ENCODE peak calls at places on chromosomes 1 and 21, in eight cellular contexts. G, Y, D, N, R, L, Q and W are unnamed samples.

GRCh38 chr1:167997037-167997575 is 60.2 kb upstream of the MPC2 start:
- DNase-seq in G (no peak), Y (no peak), D (no peak), N (no peak), R (no peak), L (no peak), Q (no peak), W (no peak)

GRCh38 chr1:84573967-84574842 is at the start of gene CTBS:
- DNase-seq in G (peak; percentile 95), Y (peak; percentile 90), D (peak; percentile 88), N (peak; percentile 93), R (peak; percentile 93), L (peak; percentile 76), Q (peak; percentile 94), W (peak; percentile 97)

GRCh38 chr1:30975217-30975616 is 66.7 kb upstream of the SDC3 start:
- DNase-seq in G (no peak), Y (no peak), D (no peak), N (no peak), R (no peak), L (no peak), Q (no peak), W (no peak)

GRCh38 chr1:42282024-42282579 is 52.9 kb downstream of the FOXJ3 start:
- DNase-seq in G (no peak), Y (no peak), D (peak; percentile 65), N (no peak), R (no peak), L (peak; percentile 57), Q (peak; percentile 84), W (no peak)

GRCh38 chr1:153928776-153929432 is 6.1 kb upstream of the GATAD2B start:
- DNase-seq in G (no peak), Y (no peak), D (peak; percentile 59), N (no peak), R (no peak), L (no peak), Q (no peak), W (no peak)

GRCh38 chr21:35303085-35303484 is 254.0 kb upstream of the RUNX1 start:
- DNase-seq in G (no peak), Y (no peak), D (peak; percentile 93), N (no peak), R (no peak), L (peak; percentile 93), Q (peak; percentile 81), W (no peak)

GRCh38 chr1:151399890-151400235 is 490 bp downstream of the PSMB4 start:
- DNase-seq in G (peak; percentile 31), Y (no peak), D (peak; percentile 19), N (no peak), R (peak; percentile 31), L (peak; percentile 4), Q (peak; percentile 57), W (no peak)

GRCh38 chr1:245688536-245689453 is 534.0 kb downstream of the KIF26B start:
- DNase-seq in G (no peak), Y (peak; percentile 63), D (no peak), N (no peak), R (no peak), L (no peak), Q (no peak), W (no peak)

GRCh38 chr1:8687053-8687452 is 130.4 kb downstream of the RERE start:
- DNase-seq in G (no peak), Y (no peak), D (peak; percentile 64), N (no peak), R (no peak), L (no peak), Q (peak; percentile 70), W (no peak)

GRCh38 chr1:51312718-51313117 is 17.6 kb downstream of the TTC39A start:
- DNase-seq in G (no peak), Y (no peak), D (no peak), N (no peak), R (no peak), L (no peak), Q (no peak), W (no peak)

GRCh38 chr1:51313961-51314777 is 16.2 kb downstream of the TTC39A start:
- DNase-seq in G (no peak), Y (no peak), D (peak; percentile 87), N (peak; percentile 56), R (no peak), L (peak; percentile 81), Q (peak; percentile 71), W (no peak)

GRCh38 chr1:51314974-51315373 is 15.4 kb downstream of the TTC39A start:
- DNase-seq in G (no peak), Y (no peak), D (no peak), N (peak; percentile 45), R (no peak), L (no peak), Q (no peak), W (no peak)

GRCh38 chr1:51311826-51312225 is 18.5 kb downstream of the TTC39A start:
- DNase-seq in G (no peak), Y (no peak), D (no peak), N (no peak), R (no peak), L (no peak), Q (no peak), W (no peak)

DNA sequence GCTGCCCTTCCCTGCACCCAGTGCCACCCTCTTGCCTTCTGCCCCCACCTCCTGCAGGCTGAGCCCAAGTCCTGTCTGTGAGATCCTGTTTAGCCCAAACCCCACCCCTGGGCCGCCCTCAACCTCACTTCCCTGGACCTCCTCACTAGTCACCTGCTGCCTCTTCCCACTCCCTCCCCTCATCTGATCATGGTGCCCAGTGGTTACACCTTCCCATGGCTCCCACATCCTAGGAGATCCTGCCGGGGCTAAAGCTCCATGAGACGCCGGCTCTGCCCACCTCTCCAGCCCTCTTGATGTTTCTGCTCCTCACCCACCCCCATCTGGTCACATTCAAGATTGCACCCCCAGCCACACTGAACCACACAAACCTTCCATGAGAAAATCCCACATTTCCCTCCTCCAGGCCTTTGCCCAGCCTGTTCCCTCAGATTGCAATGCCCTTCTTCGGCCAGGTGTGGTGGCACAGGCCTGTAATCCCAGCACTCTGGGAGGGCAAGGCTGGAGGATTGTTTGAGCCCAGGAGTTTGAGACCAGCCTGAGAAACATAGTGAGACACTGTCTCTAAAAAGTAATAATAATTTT is 17.0 kb downstream of the TTC39A start:
- DNase-seq in G (no peak), Y (peak; percentile 67), D (no peak), N (peak; percentile 42), R (no peak), L (no peak), Q (peak; percentile 19), W (no peak)
- TF ChIP-seq CTCF in G (peak; percentile 50), Y (peak; percentile 58), D (no peak), N (peak; percentile 30), R (no peak), L (peak; percentile 6), Q (peak; percentile 30), W (peak; percentile 4)

GRCh38 chr1:207565546-207566468 is 69.8 kb downstream of the CR1 start:
- DNase-seq in G (peak; percentile 12), Y (peak; percentile 37), D (no peak), N (no peak), R (no peak), L (no peak), Q (peak; percentile 27), W (no peak)
- TF ChIP-seq CTCF in G (peak; percentile 52), Y (peak; percentile 56), D (peak; percentile 5), N (peak; percentile 13), R (no peak), L (no peak), Q (peak; percentile 59), W (peak; percentile 29)

GRCh38 chr21:38486705-38487104 is 11.6 kb downstream of the ERG start:
- DNase-seq in G (no peak), Y (no peak), D (no peak), N (no peak), R (no peak), L (no peak), Q (no peak), W (no peak)
- TF ChIP-seq CTCF in G (no peak), Y (no peak), D (no peak), N (no peak), R (no peak), L (no peak), Q (no peak), W (no peak)

DNA sequence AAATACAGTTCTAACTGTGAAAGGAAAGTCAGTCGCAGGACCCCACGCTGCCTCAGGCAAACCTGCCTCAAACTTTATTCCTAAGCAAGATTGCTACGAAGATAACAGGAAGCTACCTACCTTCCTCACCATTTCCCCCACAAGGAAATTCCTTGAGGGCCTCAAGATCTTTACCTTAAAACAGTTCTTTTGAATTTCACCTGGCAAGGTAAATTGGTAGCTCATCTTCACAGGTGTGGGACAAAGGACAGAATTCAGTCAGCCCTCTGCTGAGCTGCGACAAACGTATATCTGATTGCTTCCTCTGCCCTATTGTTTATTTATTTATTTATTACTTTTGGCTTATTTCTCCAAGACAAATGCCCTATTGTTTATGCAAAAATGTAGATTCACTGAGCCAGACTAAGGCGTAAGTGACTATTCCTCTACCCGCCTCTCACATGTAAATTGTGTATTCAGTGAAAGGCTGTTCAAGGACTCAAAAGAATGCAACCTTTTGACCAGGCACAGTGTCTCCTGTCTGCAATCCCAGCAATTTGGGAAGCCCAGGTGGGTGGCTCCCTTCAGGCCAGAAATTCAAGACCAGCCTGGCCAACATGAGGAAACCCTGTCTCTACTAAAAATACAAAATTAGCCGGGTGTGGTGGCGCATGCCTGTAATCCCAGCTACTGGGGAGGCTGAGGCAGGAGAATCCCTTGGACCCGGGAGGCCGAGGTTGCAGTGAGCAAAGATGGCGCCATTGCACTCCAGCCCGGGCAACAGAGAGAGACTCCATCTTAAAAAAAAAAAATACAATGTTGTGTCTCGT is 17.3 kb upstream of the PKNOX1 start:
- DNase-seq in G (no peak), Y (peak; percentile 90), D (no peak), N (no peak), R (no peak), L (no peak), Q (no peak), W (no peak)
- TF ChIP-seq CTCF in G (no peak), Y (no peak), D (no peak), N (no peak), R (no peak), L (no peak), Q (no peak), W (no peak)

DNA sequence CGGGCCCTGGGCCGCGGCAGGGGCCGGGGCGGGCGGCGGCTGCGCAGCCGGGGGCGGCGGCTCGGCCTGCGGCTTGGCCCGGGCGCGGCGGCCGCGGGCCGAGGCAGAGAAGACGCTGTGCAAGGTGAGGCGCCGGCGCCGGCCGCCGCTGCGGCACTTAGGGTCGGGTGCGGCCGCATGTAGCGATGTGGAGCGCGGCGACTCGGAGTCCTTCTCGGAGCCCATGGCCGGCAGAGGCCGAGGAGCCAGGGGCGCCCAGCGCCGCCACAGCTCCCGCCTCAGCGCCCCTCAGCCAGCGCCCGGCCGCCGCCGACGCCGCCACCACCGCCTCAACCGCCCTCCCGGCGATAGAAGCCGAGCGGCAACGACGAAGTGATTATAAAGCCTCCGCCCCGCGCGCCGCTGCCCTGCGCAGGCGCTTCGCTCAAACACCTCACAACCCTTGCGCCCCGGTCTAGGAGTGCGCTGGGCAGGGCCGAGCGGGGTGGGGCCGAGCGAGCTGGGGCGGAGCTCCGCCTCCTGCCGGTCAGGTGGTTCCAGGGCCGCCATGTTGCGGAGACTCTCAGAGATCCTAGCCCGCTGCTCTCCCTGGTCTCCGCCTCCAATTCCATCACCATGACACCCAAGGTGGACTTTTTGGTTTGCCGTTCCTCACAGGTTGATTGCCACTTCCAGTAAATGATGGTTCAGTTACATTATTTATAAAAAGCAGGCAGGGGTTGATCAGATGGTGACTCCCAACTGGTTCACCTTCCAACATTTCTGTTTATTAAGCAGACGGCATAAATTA is at the start of gene RNF19B:
- DNase-seq in G (peak; percentile 97), Y (peak; percentile 97), D (peak; percentile 89), N (peak; percentile 97), R (peak; percentile 96), L (peak; percentile 80), Q (peak; percentile 95), W (peak; percentile 98)
- TF ChIP-seq CTCF in G (no peak), Y (no peak), D (no peak), N (peak; percentile 33), R (no peak), L (no peak), Q (no peak), W (no peak)